ENCODE peak calls at places on chromosomes 13 and 19, in four cellular contexts. G, M, S and V are unnamed samples.
A peak's percentile ranks its signal among the peaks of the same experiment; 100 is the strongest.

GRCh38 chr13:46369506-46370268 is 17.4 kb downstream of the RUBCNL start:
- DNase-seq in M (no peak), G (no peak), S (no peak), V (no peak)

GRCh38 chr13:50222569-50223332 is 207.5 kb downstream of the KCNRG start:
- DNase-seq in S (no peak), G (peak; percentile 60), M (no peak), V (peak; percentile 87)

GRCh38 chr19:47414469-47414868 is 4.9 kb downstream of the MEIS3 start:
- DNase-seq in S (peak; percentile 43), G (no peak), M (peak; percentile 35), V (no peak)

GRCh38 chr19:5126498-5127223 is 157.7 kb downstream of the KDM4B start:
- DNase-seq in M (no peak), G (no peak), S (no peak), V (no peak)

GRCh38 chr13:20489185-20489820 is 36.4 kb downstream of the CRYL1 start:
- DNase-seq in S (no peak), M (no peak), G (peak; percentile 52), V (no peak)

GRCh38 chr13:58302349-58302748 is 670.8 kb downstream of the PCDH17 start:
- DNase-seq in G (no peak), S (no peak), M (no peak), V (no peak)

GRCh38 chr19:41926028-41926860 is 2.0 kb downstream of the ERFL start:
- DNase-seq in S (peak; percentile 71), G (no peak), M (no peak), V (no peak)

GRCh38 chr13:96817336-96817941 is 176.8 kb downstream of the OXGR1 start:
- DNase-seq in M (peak; percentile 7), G (no peak), S (peak; percentile 14), V (no peak)

GRCh38 chr19:39515551-39516191 is 732 bp downstream of the SELENOV start:
- DNase-seq in G (no peak), M (no peak), S (no peak), V (no peak)

GRCh38 chr13:22369090-22369489 is 698.2 kb downstream of the FGF9 start:
- DNase-seq in G (no peak), M (no peak), S (no peak), V (no peak)

GRCh38 chr13:37984357-37984756 is 114.8 kb upstream of the TRPC4 start:
- DNase-seq in M (no peak), S (no peak), G (no peak), V (no peak)

GRCh38 chr19:5961969-5962945 is 15.7 kb downstream of the RANBP3 start:
- DNase-seq in M (no peak), G (peak; percentile 75), S (no peak), V (no peak)

GRCh38 chr13:98575009-98575866 is 1.7 kb downstream of the STK24 start:
- DNase-seq in G (no peak), M (no peak), S (no peak), V (no peak)

GRCh38 chr19:7018828-7019227 is 2.4 kb downstream of the MBD3L2B start:
- DNase-seq in G (no peak), M (no peak), S (no peak), V (no peak)

GRCh38 chr19:7010722-7011593 is 10.3 kb downstream of the MBD3L2B start:
- DNase-seq in M (no peak), S (no peak), G (no peak), V (no peak)

GRCh38 chr19:7007859-7008258 is 13.4 kb downstream of the MBD3L2B start:
- DNase-seq in M (no peak), G (no peak), S (no peak), V (no peak)

DNA sequence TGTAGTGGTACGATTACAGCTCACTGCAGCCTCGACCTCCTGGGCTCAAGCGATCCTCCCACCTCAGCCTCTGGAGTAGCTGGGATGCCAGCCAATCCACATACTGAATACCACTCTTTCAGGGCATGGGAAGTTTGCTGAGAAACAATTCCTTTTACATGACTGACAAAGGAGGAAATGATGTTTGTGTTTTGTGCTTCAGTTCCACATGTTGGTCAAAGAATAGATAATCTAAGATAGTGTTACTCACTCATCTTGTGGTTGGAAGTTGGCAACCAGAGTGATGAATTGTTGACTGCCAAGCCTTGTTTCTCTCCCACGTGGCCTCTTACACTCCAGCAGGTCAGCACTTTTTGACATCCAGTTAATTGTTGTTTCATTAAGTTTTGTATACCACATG is 7.6 kb downstream of the MBD3L2B start:
- DNase-seq in S (no peak), G (no peak), M (no peak), V (no peak)
- TF ChIP-seq EP300 in S (no peak), G (no peak), M (no peak), V (no peak)

GRCh38 chr13:24226762-24227161 is 66.2 kb downstream of the SPATA13 start:
- DNase-seq in G (no peak), S (no peak), M (no peak), V (no peak)

GRCh38 chr13:24232037-24232436 is 71.5 kb downstream of the SPATA13 start:
- DNase-seq in M (no peak), S (no peak), G (no peak), V (no peak)

GRCh38 chr13:24230428-24231072 is 70.0 kb downstream of the SPATA13 start:
- DNase-seq in G (no peak), S (no peak), M (no peak), V (no peak)

GRCh38 chr13:24225930-24226329 is 65.4 kb downstream of the SPATA13 start:
- DNase-seq in S (no peak), M (no peak), G (no peak), V (no peak)

GRCh38 chr13:24228852-24229458 is 68.4 kb downstream of the SPATA13 start:
- DNase-seq in M (peak; percentile 17), G (no peak), S (peak; percentile 53), V (no peak)
- TF ChIP-seq EP300 in M (no peak), G (no peak), S (no peak), V (no peak)

GRCh38 chr19:18670313-18670712 is 13.2 kb upstream of the CRTC1 start:
- DNase-seq in G (no peak), S (peak; percentile 70), M (no peak), V (no peak)

GRCh38 chr19:18672606-18673337 is 10.7 kb upstream of the CRTC1 start:
- DNase-seq in S (no peak), G (no peak), M (no peak), V (no peak)

GRCh38 chr19:18669883-18670282 is 13.6 kb upstream of the CRTC1 start:
- DNase-seq in G (no peak), S (no peak), M (no peak), V (no peak)

GRCh38 chr19:18672044-18672451 is 11.4 kb upstream of the CRTC1 start:
- DNase-seq in M (no peak), S (no peak), G (no peak), V (no peak)

DNA sequence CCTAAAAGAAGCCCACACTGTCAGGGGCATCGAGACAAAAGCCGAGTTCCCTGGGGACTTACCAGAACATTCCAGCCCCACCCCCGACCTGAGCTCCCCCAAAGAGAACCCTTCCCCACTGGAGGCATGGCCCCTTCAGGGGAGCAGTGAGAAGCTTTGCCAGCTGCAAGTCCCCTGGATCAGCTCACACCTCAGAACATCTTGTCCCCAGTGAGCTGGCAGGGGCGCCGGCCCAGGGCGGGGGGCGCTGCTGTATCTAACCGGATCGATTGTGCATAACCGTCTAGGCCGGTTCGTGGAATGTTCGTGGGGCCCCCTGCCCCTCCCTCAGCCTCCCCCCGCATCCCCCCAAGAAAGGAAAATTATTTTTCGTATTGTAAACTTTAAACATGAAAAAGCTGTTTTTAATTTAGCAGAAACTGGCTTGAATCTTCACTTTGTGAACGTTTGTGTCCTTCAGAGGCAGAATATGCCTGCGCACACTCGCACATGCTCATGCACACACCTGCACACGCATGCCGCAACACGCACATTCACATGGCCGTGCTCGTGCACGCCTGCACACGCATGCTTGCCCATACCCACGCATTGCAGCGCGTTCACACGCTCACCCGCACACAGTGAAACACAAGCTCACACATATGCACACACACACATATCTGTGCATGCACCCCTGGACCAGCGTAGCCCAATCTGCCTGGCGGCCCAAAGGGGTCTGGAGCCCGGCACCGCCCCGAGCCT is 12.0 kb upstream of the CRTC1 start:
- DNase-seq in M (no peak), S (no peak), G (no peak), V (no peak)
- TF ChIP-seq EP300 in M (no peak), S (no peak), G (no peak), V (no peak)

GRCh38 chr13:94382520-94382919 is 97.0 kb downstream of the DCT start:
- DNase-seq in M (no peak), G (no peak), S (no peak), V (no peak)
- TF ChIP-seq EP300 in M (no peak), G (no peak), S (no peak), V (no peak)

GRCh38 chr19:18760440-18761383 is 30.4 kb downstream of the COMP start:
- DNase-seq in G (no peak), S (no peak), M (no peak), V (no peak)

GRCh38 chr19:18754501-18754900 is 36.6 kb downstream of the COMP start:
- DNase-seq in S (no peak), G (no peak), M (no peak), V (no peak)

GRCh38 chr19:18759435-18760426 is 31.4 kb downstream of the COMP start:
- DNase-seq in M (no peak), G (no peak), S (no peak), V (no peak)

GRCh38 chr19:18761531-18762110 is 29.5 kb downstream of the COMP start:
- DNase-seq in S (no peak), M (no peak), G (no peak), V (no peak)

DNA sequence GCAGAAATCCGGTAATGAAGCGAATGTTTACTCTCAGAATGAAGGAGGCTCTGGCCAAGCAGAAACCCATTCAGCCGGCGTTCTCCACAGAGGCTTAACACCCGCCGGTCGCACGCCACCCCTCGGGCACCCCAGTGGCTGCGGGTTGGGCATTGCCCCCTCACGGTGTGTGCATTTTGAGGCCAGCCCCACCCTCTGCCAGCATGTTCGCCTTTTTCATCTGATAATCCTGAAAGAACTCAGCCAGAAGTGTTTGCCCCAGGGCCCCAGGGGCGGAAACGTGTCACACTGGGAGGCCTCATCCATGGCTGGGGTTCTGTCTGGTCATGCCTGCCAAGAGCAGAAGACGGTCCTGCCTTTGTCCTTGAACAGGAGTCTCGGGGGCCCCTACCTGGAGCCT is 34.2 kb downstream of the COMP start:
- DNase-seq in G (no peak), M (no peak), S (peak; percentile 73), V (no peak)
- TF ChIP-seq EP300 in G (no peak), M (no peak), S (peak; percentile 28), V (no peak)

GRCh38 chr13:73060251-73061160 is 1.7 kb downstream of the KLF5 start:
- DNase-seq in M (no peak), S (peak; percentile 52), G (no peak), V (no peak)
- TF ChIP-seq EP300 in M (no peak), S (no peak), G (no peak), V (no peak)

GRCh38 chr13:113938716-113939115 is 35.2 kb downstream of the C13orf46 start:
- DNase-seq in S (peak; percentile 23), G (no peak), M (no peak), V (no peak)
- TF ChIP-seq EP300 in S (no peak), G (no peak), M (no peak), V (no peak)

GRCh38 chr19:1318678-1319471 is 33.2 kb downstream of the EFNA2 start:
- DNase-seq in S (peak; percentile 38), M (no peak), G (no peak), V (no peak)
- TF ChIP-seq EP300 in S (no peak), M (no peak), G (no peak), V (no peak)